ENCODE peak calls at places on chromosome 13, in five cellular contexts. One of them, this sample, is unnamed. For H3K9me3, the result is how much of the 10 kb centered on the place peaks cover.

GRCh38 chr13:97659602-97660001 is 225.6 kb downstream of the RAP2A start:
- DNase-seq in HCT116: no peak
- DNase-seq in PC-3: no peak
- DNase-seq in GM23248: peak
- DNase-seq in fibroblast of lung: peak
- DNase-seq in this sample: no peak

GRCh38 chr13:98447881-98448641 is 128.8 kb downstream of the STK24 start:
- DNase-seq in fibroblast of lung: peak
- DNase-seq in PC-3: peak
- DNase-seq in GM23248: peak
- DNase-seq in HCT116: peak
- DNase-seq in this sample: no peak

GRCh38 chr13:55439450-55439849 is 1701.3 kb upstream of the PRR20A start:
- DNase-seq in HCT116: no peak
- DNase-seq in fibroblast of lung: no peak
- DNase-seq in GM23248: no peak
- DNase-seq in PC-3: no peak
- DNase-seq in this sample: no peak

GRCh38 chr13:101841687-101842086 is 389.2 kb downstream of the ITGBL1 start:
- DNase-seq in PC-3: no peak
- DNase-seq in GM23248: no peak
- DNase-seq in HCT116: no peak
- DNase-seq in fibroblast of lung: no peak
- DNase-seq in this sample: no peak

GRCh38 chr13:23558675-23559536 is 11.3 kb upstream of the TNFRSF19 start:
- DNase-seq in HCT116: peak
- DNase-seq in GM23248: peak
- DNase-seq in PC-3: peak
- DNase-seq in fibroblast of lung: peak
- DNase-seq in this sample: peak

GRCh38 chr13:113022391-113023216 is 53.6 kb downstream of the MCF2L start:
- DNase-seq in GM23248: no peak
- DNase-seq in fibroblast of lung: no peak
- DNase-seq in PC-3: no peak
- DNase-seq in HCT116: no peak
- DNase-seq in this sample: no peak

GRCh38 chr13:99281811-99282263 is 23.7 kb upstream of the GPR18 start:
- DNase-seq in GM23248: peak
- DNase-seq in fibroblast of lung: no peak
- DNase-seq in PC-3: no peak
- DNase-seq in HCT116: no peak
- DNase-seq in this sample: no peak

GRCh38 chr13:48551329-48551728 is 18.4 kb upstream of the RCBTB2 start:
- DNase-seq in HCT116: no peak
- DNase-seq in PC-3: no peak
- DNase-seq in GM23248: no peak
- DNase-seq in fibroblast of lung: no peak
- DNase-seq in this sample: no peak

GRCh38 chr13:65159803-65160202 is 2070.3 kb downstream of the PCDH9 start:
- DNase-seq in HCT116: no peak
- DNase-seq in PC-3: no peak
- DNase-seq in fibroblast of lung: no peak
- DNase-seq in GM23248: no peak
- DNase-seq in this sample: no peak

GRCh38 chr13:39602277-39602613 is 748 bp downstream of the LHFPL6 start:
- DNase-seq in GM23248: no peak
- DNase-seq in HCT116: no peak
- DNase-seq in fibroblast of lung: no peak
- DNase-seq in PC-3: no peak
- DNase-seq in this sample: no peak
- TF ChIP-seq EZH2 in GM23248: no peak
- TF ChIP-seq EZH2 in HCT116: no peak
- TF ChIP-seq EZH2 in fibroblast of lung: no peak
- TF ChIP-seq EZH2 in PC-3: no peak
- TF ChIP-seq EZH2 in this sample: no peak

DNA sequence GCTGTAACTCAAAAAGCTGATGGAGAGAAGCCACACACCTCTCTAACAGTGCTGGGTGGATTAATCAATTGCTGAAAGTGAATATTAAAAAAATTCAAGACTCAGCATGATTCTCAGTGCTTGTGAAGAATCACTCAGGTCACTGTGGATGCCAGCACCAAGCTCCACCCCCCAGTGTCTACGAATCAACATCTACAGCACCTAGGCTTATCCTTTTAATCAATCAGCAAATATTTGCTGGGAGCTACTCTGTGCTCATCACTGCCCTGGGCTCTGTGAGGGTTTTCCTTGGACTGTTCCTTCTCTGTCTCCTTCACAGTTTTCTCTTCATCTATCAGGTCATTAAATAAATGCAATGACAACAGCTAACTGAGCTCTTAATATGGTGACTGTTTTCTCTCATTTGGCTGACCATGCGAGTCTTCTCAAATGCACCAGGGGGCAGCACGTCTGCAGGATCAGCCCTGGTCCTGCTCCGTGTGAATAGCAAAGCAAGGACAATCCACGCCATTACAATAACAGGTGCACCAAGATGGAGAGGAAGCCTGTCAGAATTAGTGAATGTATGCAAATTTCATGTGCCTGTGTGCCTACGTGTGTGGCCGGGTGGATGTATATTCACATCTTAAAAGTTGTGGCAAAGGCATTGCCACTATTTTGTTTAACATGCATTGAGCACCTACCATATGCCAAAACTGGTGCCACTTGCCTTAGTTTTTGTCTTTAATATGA is 14.6 kb upstream of the C13orf42 start:
- DNase-seq in fibroblast of lung: peak
- DNase-seq in GM23248: peak
- DNase-seq in PC-3: peak
- DNase-seq in HCT116: peak
- DNase-seq in this sample: peak
- H3K9me3 ChIP-seq in fibroblast of lung: under half
- H3K9me3 ChIP-seq in GM23248: under half
- H3K9me3 ChIP-seq in PC-3: under half
- H3K9me3 ChIP-seq in HCT116: under half
- H3K9me3 ChIP-seq in this sample: under half

GRCh38 chr13:28494861-28495585 is at the start of gene FLT1:
- DNase-seq in GM23248: peak
- DNase-seq in HCT116: no peak
- DNase-seq in fibroblast of lung: no peak
- DNase-seq in PC-3: no peak
- DNase-seq in this sample: peak

GRCh38 chr13:28493740-28494536 is 990 bp downstream of the FLT1 start:
- DNase-seq in fibroblast of lung: no peak
- DNase-seq in GM23248: peak
- DNase-seq in HCT116: no peak
- DNase-seq in PC-3: no peak
- DNase-seq in this sample: no peak

GRCh38 chr13:28489975-28490550 is 4.9 kb downstream of the FLT1 start:
- DNase-seq in PC-3: no peak
- DNase-seq in fibroblast of lung: no peak
- DNase-seq in HCT116: no peak
- DNase-seq in GM23248: no peak
- DNase-seq in this sample: no peak

GRCh38 chr13:28494537-28494860 is 429 bp downstream of the FLT1 start:
- DNase-seq in fibroblast of lung: no peak
- DNase-seq in PC-3: no peak
- DNase-seq in HCT116: no peak
- DNase-seq in GM23248: peak
- DNase-seq in this sample: peak

DNA sequence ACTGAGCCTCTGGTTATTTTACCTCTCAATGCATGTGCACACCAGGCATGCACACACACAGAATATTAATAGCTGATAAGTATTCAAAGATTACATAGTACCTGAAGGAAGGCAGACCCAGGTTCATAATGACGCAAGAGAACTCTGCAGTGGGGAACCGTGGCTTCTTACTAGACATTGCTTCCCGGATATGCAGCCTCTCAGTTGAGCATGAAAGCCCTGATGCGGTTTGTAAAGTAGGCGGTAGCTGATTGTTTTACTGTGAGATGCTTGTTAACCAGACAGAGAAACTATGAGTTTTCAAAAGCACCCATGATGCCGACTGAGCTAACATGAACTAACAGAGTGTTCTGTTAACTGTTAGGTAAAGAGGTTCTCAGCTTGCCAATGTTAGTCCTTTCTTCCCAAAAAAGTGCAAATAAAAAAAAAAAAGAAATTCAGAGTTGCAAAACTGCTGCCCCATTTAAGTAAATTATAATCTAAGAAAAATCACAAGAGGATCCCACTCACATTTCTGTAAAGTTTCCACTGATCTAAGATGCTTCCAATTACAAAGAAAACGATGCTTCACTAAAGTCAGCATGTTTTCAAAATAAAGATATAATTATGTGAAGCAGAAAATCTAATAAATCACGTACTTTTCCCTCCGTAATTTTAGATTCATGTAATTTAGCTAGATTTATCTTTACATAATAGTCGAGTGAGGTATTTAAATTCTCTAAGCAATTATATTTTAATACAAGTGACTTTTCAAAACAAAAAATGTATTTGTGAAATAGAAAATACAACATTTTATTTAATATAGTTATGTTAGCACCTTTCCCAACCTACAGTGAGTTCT is 2.2 kb downstream of the FLT1 start:
- DNase-seq in PC-3: no peak
- DNase-seq in GM23248: no peak
- DNase-seq in fibroblast of lung: no peak
- DNase-seq in HCT116: no peak
- DNase-seq in this sample: no peak
- TF ChIP-seq EZH2 in PC-3: no peak
- TF ChIP-seq EZH2 in GM23248: peak
- TF ChIP-seq EZH2 in fibroblast of lung: no peak
- TF ChIP-seq EZH2 in HCT116: no peak
- TF ChIP-seq EZH2 in this sample: no peak

DNA sequence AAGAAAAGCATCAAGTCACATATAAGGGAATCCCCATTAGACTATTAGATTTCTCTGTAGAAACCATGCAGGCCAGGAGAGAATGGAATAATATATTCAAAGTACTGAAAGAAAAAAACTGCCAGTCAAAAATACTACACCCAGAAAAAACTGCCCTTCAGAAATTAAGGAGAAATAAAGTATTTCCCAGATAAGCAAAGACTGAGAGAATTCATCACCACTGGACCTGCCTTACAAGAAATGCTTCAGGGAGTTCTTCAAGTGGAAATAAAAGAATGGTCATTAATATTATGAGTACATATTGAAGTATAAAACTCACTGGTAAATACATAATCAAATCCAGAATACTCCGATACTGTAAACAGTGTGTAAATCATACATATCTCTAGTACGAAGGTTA is 35.9 kb downstream of the VWA8 start:
- DNase-seq in GM23248: no peak
- DNase-seq in PC-3: no peak
- DNase-seq in fibroblast of lung: no peak
- DNase-seq in HCT116: no peak
- DNase-seq in this sample: no peak
- H3K9me3 ChIP-seq in GM23248: under half
- H3K9me3 ChIP-seq in PC-3: under half
- H3K9me3 ChIP-seq in fibroblast of lung: under half
- H3K9me3 ChIP-seq in HCT116: under half
- H3K9me3 ChIP-seq in this sample: under half

GRCh38 chr13:36673352-36673751 is 468 bp upstream of the SERTM1 start:
- DNase-seq in HCT116: no peak
- DNase-seq in PC-3: no peak
- DNase-seq in GM23248: no peak
- DNase-seq in fibroblast of lung: no peak
- DNase-seq in this sample: no peak

GRCh38 chr13:36675213-36675536 is 1.4 kb downstream of the SERTM1 start:
- DNase-seq in HCT116: no peak
- DNase-seq in GM23248: no peak
- DNase-seq in fibroblast of lung: no peak
- DNase-seq in PC-3: no peak
- DNase-seq in this sample: no peak

GRCh38 chr13:36673838-36674326 is at the start of gene SERTM1:
- DNase-seq in GM23248: peak
- DNase-seq in HCT116: no peak
- DNase-seq in fibroblast of lung: no peak
- DNase-seq in PC-3: no peak
- DNase-seq in this sample: peak

GRCh38 chr13:36674337-36675212 is 755 bp downstream of the SERTM1 start:
- DNase-seq in HCT116: no peak
- DNase-seq in PC-3: no peak
- DNase-seq in fibroblast of lung: no peak
- DNase-seq in GM23248: no peak
- DNase-seq in this sample: no peak
- TF ChIP-seq EZH2 in HCT116: no peak
- TF ChIP-seq EZH2 in PC-3: no peak
- TF ChIP-seq EZH2 in fibroblast of lung: no peak
- TF ChIP-seq EZH2 in GM23248: no peak
- TF ChIP-seq EZH2 in this sample: peak

GRCh38 chr13:19072543-19072942 is 109.1 kb downstream of the TUBA3C start:
- DNase-seq in fibroblast of lung: no peak
- DNase-seq in GM23248: no peak
- DNase-seq in PC-3: no peak
- DNase-seq in HCT116: no peak
- DNase-seq in this sample: no peak

GRCh38 chr13:19070398-19070735 is 111.3 kb downstream of the TUBA3C start:
- DNase-seq in GM23248: no peak
- DNase-seq in HCT116: no peak
- DNase-seq in PC-3: no peak
- DNase-seq in fibroblast of lung: no peak
- DNase-seq in this sample: no peak

GRCh38 chr13:19075418-19075817 is 106.2 kb downstream of the TUBA3C start:
- DNase-seq in GM23248: no peak
- DNase-seq in HCT116: no peak
- DNase-seq in PC-3: no peak
- DNase-seq in fibroblast of lung: no peak
- DNase-seq in this sample: no peak

GRCh38 chr13:19071161-19071936 is 110.3 kb downstream of the TUBA3C start:
- DNase-seq in fibroblast of lung: no peak
- DNase-seq in HCT116: no peak
- DNase-seq in PC-3: no peak
- DNase-seq in GM23248: no peak
- DNase-seq in this sample: no peak

DNA sequence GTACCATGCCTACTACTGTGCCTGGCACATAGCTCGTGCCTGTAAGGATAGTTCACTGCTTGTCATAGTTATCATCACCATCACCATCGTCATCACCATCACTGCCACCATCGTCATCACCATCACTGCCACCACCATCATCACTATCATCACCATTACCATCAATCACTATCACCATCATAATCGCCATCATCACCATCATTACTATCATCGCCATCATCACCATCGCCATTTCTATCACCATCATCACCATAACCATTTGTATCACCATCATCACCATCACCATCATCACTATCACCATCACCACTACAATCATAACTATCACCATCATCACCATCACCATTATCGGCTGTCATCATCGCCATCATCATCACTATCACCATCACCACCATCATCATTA is 107.1 kb downstream of the TUBA3C start:
- DNase-seq in HCT116: no peak
- DNase-seq in GM23248: no peak
- DNase-seq in fibroblast of lung: no peak
- DNase-seq in PC-3: no peak
- DNase-seq in this sample: no peak
- H3K9me3 ChIP-seq in HCT116: under half
- H3K9me3 ChIP-seq in GM23248: under half
- H3K9me3 ChIP-seq in fibroblast of lung: under half
- H3K9me3 ChIP-seq in PC-3: under half
- H3K9me3 ChIP-seq in this sample: half or more

This sample was measured in mammary epithelial cell.